ENCODE peak calls at places on chromosome 15, in five cellular contexts. V, S, A, W and L are unnamed samples.

GRCh38 chr15:44009056-44009455 is 182.3 kb downstream of the WDR76 start:
- DNase-seq in V (no peak), S (no peak), A (no peak), W (no peak), L (no peak)

GRCh38 chr15:58771621-58772235 is 626 bp downstream of the MINDY2 start:
- DNase-seq in V (peak), S (peak), A (no peak), W (peak), L (no peak)

GRCh38 chr15:66139816-66140215 is 113.7 kb downstream of the MEGF11 start:
- DNase-seq in V (no peak), S (no peak), A (no peak), W (no peak), L (no peak)

GRCh38 chr15:59886476-59886875 is 117.6 kb upstream of the FOXB1 start:
- DNase-seq in V (no peak), S (no peak), A (no peak), W (no peak), L (no peak)

GRCh38 chr15:59169337-59169736 is 37.3 kb upstream of the LDHAL6B start:
- DNase-seq in V (no peak), S (no peak), A (no peak), W (no peak), L (no peak)

GRCh38 chr15:96340611-96341464 is 10.3 kb downstream of the NR2F2 start:
- DNase-seq in V (no peak), S (peak), A (no peak), W (no peak), L (no peak)

GRCh38 chr15:84142888-84143337 is 92.7 kb upstream of the GOLGA6L4 start:
- DNase-seq in V (peak), S (peak), A (peak), W (peak), L (peak)

GRCh38 chr15:71752604-71753289 is 57.6 kb upstream of the NR2E3 start:
- DNase-seq in V (peak), S (peak), A (no peak), W (no peak), L (peak)

GRCh38 chr15:63210151-63211051 is 21.0 kb downstream of the RAB8B start:
- DNase-seq in V (no peak), S (peak), A (no peak), W (no peak), L (peak)

GRCh38 chr15:70344666-70345065 is 246.9 kb upstream of the TLE3 start:
- DNase-seq in V (no peak), S (peak), A (no peak), W (no peak), L (no peak)

GRCh38 chr15:92889390-92890113 is 10.6 kb upstream of the CHD2 start:
- DNase-seq in V (no peak), S (no peak), A (no peak), W (no peak), L (no peak)

GRCh38 chr15:59570364-59570763 is 41.2 kb upstream of the GCNT3 start:
- DNase-seq in V (peak), S (no peak), A (no peak), W (no peak), L (no peak)

GRCh38 chr15:63041982-63042878 is at the start of gene TPM1:
- DNase-seq in V (peak), S (peak), A (no peak), W (no peak), L (no peak)

GRCh38 chr15:66233487-66234415 is 19.8 kb downstream of the MEGF11 start:
- DNase-seq in V (no peak), S (peak), A (no peak), W (no peak), L (no peak)

GRCh38 chr15:33111051-33111451 is 83.5 kb downstream of the FMN1 start:
- DNase-seq in V (no peak), S (no peak), A (no peak), W (no peak), L (no peak)

GRCh38 chr15:94141802-94142201 is 89.6 kb upstream of the MCTP2 start:
- DNase-seq in V (no peak), S (no peak), A (no peak), W (no peak), L (no peak)

GRCh38 chr15:68281008-68281407 is 3.5 kb downstream of the FEM1B start:
- DNase-seq in V (no peak), S (no peak), A (no peak), W (no peak), L (no peak)
- H3K4me3 ChIP-seq in V (no peak), S (peak), A (peak), W (peak), L (no peak)

GRCh38 chr15:74854453-74854852 is 11.5 kb upstream of the ULK3 start:
- DNase-seq in V (no peak), S (no peak), A (no peak), W (no peak), L (no peak)
- H3K4me3 ChIP-seq in V (no peak), S (no peak), A (no peak), W (no peak), L (no peak)

GRCh38 chr15:99441427-99441766 is 124.4 kb upstream of the MEF2A start:
- DNase-seq in V (no peak), S (no peak), A (no peak), W (no peak), L (no peak)

GRCh38 chr15:99442268-99442897 is 123.4 kb upstream of the MEF2A start:
- DNase-seq in V (no peak), S (peak), A (no peak), W (no peak), L (no peak)

GRCh38 chr15:99440551-99441426 is 125.0 kb upstream of the MEF2A start:
- DNase-seq in V (no peak), S (peak), A (no peak), W (no peak), L (no peak)

GRCh38 chr15:99443056-99443756 is 122.6 kb upstream of the MEF2A start:
- DNase-seq in V (no peak), S (no peak), A (no peak), W (no peak), L (no peak)

DNA sequence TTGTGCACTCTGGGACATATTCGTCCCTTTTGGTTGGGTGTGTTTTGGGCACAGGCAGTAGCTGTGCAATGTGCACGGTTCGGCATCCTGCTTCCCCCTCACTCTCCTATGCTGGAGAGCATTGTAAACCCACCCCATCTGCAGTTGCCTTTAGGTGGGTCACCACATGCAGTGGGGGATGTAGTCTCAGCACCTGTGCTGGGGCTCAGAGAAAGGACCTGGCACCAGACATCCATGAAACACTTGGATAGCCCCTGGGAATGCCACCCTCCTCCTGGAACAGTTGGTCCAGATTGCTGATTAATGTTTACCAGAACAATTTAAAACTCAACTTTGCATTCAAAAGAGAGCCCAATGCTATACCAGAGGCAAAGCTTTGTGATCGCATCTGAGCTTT is 123.9 kb upstream of the MEF2A start:
- DNase-seq in V (no peak), S (peak), A (no peak), W (no peak), L (no peak)
- H3K4me3 ChIP-seq in V (no peak), S (no peak), A (no peak), W (no peak), L (no peak)

GRCh38 chr15:88844749-88845386 is 41.6 kb downstream of the ACAN start:
- DNase-seq in V (no peak), S (no peak), A (no peak), W (no peak), L (no peak)
- H3K4me3 ChIP-seq in V (no peak), S (no peak), A (no peak), W (no peak), L (no peak)

GRCh38 chr15:39585394-39585841 is 4.5 kb downstream of the THBS1 start:
- DNase-seq in V (no peak), S (no peak), A (no peak), W (no peak), L (no peak)

GRCh38 chr15:39582977-39583585 is 2.2 kb downstream of the THBS1 start:
- DNase-seq in V (no peak), S (no peak), A (no peak), W (no peak), L (no peak)

GRCh38 chr15:39583586-39584265 is 2.8 kb downstream of the THBS1 start:
- DNase-seq in V (no peak), S (peak), A (no peak), W (no peak), L (peak)

GRCh38 chr15:39584662-39585393 is 3.9 kb downstream of the THBS1 start:
- DNase-seq in V (no peak), S (no peak), A (no peak), W (no peak), L (no peak)

GRCh38 chr15:39584266-39584659 is 3.4 kb downstream of the THBS1 start:
- DNase-seq in V (no peak), S (no peak), A (no peak), W (no peak), L (no peak)
- H3K4me3 ChIP-seq in V (no peak), S (no peak), A (no peak), W (no peak), L (no peak)